ENCODE peak calls at places on chromosomes 2 and 18, in nine cellular contexts. X is OCI-LY7, G is upper lobe of right lung, Z is right atrium auricular region, C is mesenchymal stem cell, D is MM.1S, W is fibroblast of lung, K is BE2C, M is NT2/D1. F is an unnamed sample. For H3K36me3, the result is how much of the 10 kb centered on the place peaks cover.

GRCh38 chr2:168730391-168730790 is 72.0 kb upstream of the NOSTRIN start:
- DNase-seq in D (no peak), K (no peak), C (no peak), W (peak), G (no peak), Z (no peak), X (no peak), M (peak), F (no peak)

GRCh38 chr2:143176606-143177005 is 47.4 kb downstream of the ARHGAP15 start:
- DNase-seq in D (peak), M (no peak), C (no peak), W (no peak), Z (no peak), G (no peak), K (no peak), X (peak), F (no peak)

GRCh38 chr2:21821697-21822227 is 698.0 kb downstream of the TDRD15 start:
- DNase-seq in Z (no peak), D (no peak), C (no peak), W (peak), K (no peak), X (no peak), G (no peak), M (no peak), F (no peak)

GRCh38 chr2:54084600-54084999 is 30.8 kb upstream of the ACYP2 start:
- DNase-seq in G (no peak), Z (no peak), W (peak), M (no peak), X (no peak), K (no peak), C (no peak), D (peak), F (no peak)

GRCh38 chr2:148209598-148209997 is 188.7 kb downstream of the MBD5 start:
- DNase-seq in G (no peak), W (no peak), Z (no peak), X (peak), C (no peak), K (peak), D (peak), M (no peak), F (no peak)

GRCh38 chr2:189854956-189855355 is 70.7 kb downstream of the PMS1 start:
- DNase-seq in C (peak), Z (no peak), W (peak), K (no peak), G (no peak), X (no peak), M (no peak), D (no peak), F (no peak)

GRCh38 chr2:203330434-203330833 is 2.2 kb downstream of the ABI2 start:
- DNase-seq in Z (no peak), K (no peak), W (peak), M (no peak), X (no peak), C (peak), G (no peak), D (no peak), F (no peak)

GRCh38 chr18:2847341-2848144 is 737 bp downstream of the EMILIN2 start:
- DNase-seq in W (peak), X (no peak), K (no peak), D (no peak), C (peak), G (peak), M (no peak), Z (no peak), F (no peak)

GRCh38 chr18:50802133-50802532 is 17.7 kb downstream of the MRO start:
- DNase-seq in M (no peak), G (no peak), D (no peak), W (no peak), Z (no peak), C (no peak), X (no peak), K (no peak), F (no peak)

GRCh38 chr2:121796239-121796638 is 40.8 kb downstream of the TSN start:
- DNase-seq in K (no peak), C (no peak), X (no peak), D (no peak), Z (no peak), G (no peak), M (no peak), W (no peak), F (no peak)

GRCh38 chr2:137367361-137367760 is 596.9 kb upstream of the HNMT start:
- DNase-seq in D (no peak), C (no peak), Z (no peak), K (no peak), X (no peak), M (no peak), G (no peak), W (no peak), F (no peak)

GRCh38 chr2:170716851-170717598 is 1.9 kb downstream of the SP5 start:
- DNase-seq in Z (no peak), W (peak), C (peak), K (peak), G (peak), D (no peak), M (no peak), X (no peak), F (no peak)

GRCh38 chr2:237552911-237553310 is 13.5 kb upstream of the PRLH start:
- DNase-seq in Z (no peak), W (no peak), C (no peak), K (peak), D (no peak), X (no peak), M (no peak), G (no peak), F (no peak)
- H3K36me3 ChIP-seq in Z (under half), W (under half), C (under half), K (under half), D (under half), X (under half), M (under half), G (half or more), F (under half)

GRCh38 chr18:61741881-61742280 is 150.9 kb downstream of the RNF152 start:
- DNase-seq in K (no peak), D (no peak), Z (no peak), G (no peak), X (no peak), W (no peak), M (no peak), C (no peak), F (no peak)
- H3K36me3 ChIP-seq in K (under half), D (under half), Z (under half), G (under half), X (under half), W (under half), M (under half), C (under half), F (under half)

GRCh38 chr2:7210712-7211111 is 293.5 kb downstream of the RNF144A start:
- DNase-seq in K (no peak), M (no peak), C (no peak), G (no peak), W (no peak), D (no peak), X (no peak), Z (no peak), F (no peak)

DNA sequence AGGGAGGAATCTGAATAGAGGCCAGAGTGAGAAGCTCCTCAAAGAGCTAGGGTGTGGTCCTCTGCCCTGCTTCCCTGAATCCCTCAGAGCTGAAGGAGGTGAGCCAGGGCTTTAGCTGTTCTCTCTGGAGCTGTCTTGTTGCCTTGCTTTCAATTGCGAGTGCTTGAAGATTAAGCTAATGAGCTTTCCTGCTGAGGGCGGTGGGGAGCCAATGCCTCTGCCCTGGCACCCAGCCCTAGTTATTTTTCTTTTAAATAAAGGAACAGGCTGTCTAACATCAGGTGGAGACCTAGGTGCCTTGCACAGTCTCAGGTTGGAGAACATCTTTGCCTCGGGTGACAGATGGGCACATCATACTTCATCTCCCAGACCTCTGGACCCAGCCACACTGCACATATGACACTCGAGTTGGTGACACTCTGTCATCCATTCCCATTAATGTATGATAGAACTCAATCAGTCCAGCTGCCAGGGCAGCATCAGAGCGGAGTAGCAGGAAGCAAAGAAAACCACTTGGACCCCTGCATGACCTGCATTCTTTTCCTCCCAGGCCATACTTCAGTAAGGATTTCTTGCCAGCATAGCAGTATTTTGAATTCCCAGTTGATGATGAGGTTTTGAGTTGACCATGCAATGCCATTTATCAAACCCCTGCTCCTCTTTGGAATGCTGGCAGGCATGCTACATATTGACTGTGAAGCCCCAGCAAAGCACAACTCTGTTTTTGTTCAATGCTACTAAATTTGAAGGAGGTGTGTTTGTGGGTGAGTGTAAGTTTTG is 292.8 kb downstream of the RNF144A start:
- DNase-seq in M (peak), K (no peak), D (no peak), G (no peak), C (no peak), Z (no peak), W (peak), X (no peak), F (no peak)
- H3K36me3 ChIP-seq in M (under half), K (under half), D (under half), G (under half), C (under half), Z (under half), W (under half), X (under half), F (under half)

GRCh38 chr2:127995725-127996124 is 32.1 kb downstream of the SAP130 start:
- DNase-seq in C (no peak), X (no peak), K (no peak), W (no peak), G (no peak), Z (no peak), D (no peak), M (no peak), F (no peak)
- H3K36me3 ChIP-seq in C (half or more), X (half or more), K (under half), W (under half), G (half or more), Z (half or more), D (under half), M (half or more), F (under half)

GRCh38 chr18:24168496-24168895 is 29.6 kb downstream of the CABYR start:
- DNase-seq in X (no peak), M (no peak), K (no peak), Z (no peak), G (no peak), W (no peak), D (no peak), C (no peak), F (no peak)
- H3K36me3 ChIP-seq in X (under half), M (under half), K (under half), Z (half or more), G (half or more), W (under half), D (under half), C (half or more), F (under half)

GRCh38 chr18:45896452-45896851 is 70.7 kb downstream of the EPG5 start:
- DNase-seq in D (no peak), K (no peak), C (no peak), M (no peak), Z (no peak), X (no peak), G (no peak), W (no peak), F (no peak)

GRCh38 chr18:45891806-45892205 is 66.3 kb downstream of the SIGLEC15 start:
- DNase-seq in M (no peak), X (no peak), G (no peak), K (no peak), W (no peak), C (no peak), Z (no peak), D (no peak), F (no peak)

GRCh38 chr18:45896991-45897390 is 70.1 kb downstream of the EPG5 start:
- DNase-seq in D (no peak), M (no peak), C (no peak), G (no peak), Z (no peak), X (no peak), W (no peak), K (no peak), F (no peak)

GRCh38 chr18:45894818-45895217 is 69.3 kb downstream of the SIGLEC15 start:
- DNase-seq in G (no peak), D (no peak), M (no peak), W (no peak), X (no peak), Z (no peak), K (no peak), C (no peak), F (no peak)

DNA sequence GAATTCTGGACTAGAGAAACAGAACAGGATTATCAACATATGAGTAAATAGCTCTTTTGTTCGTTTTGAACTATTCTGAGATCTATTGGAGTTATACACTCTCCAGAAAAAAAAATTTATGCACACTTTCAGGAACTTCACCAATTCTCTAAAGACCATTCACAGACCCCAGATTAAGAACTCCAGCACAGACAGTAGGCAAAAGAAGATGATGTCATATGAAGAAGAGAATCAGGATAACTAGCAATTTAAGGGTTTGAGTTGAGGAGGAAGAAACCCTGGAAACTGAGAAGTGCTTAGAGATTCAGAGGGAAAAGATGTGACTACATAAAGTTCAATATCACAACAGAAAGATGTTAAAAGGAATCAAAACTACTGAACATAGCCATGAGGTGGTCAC is 69.9 kb downstream of the SIGLEC15 start:
- DNase-seq in W (no peak), G (no peak), K (no peak), M (no peak), Z (no peak), X (no peak), D (no peak), C (no peak), F (no peak)
- H3K36me3 ChIP-seq in W (under half), G (half or more), K (under half), M (under half), Z (under half), X (under half), D (under half), C (half or more), F (under half)

GRCh38 chr2:235613671-235614070 is 119.8 kb downstream of the AGAP1 start:
- DNase-seq in D (no peak), C (no peak), M (no peak), K (no peak), G (no peak), X (no peak), W (no peak), Z (no peak), F (no peak)
- H3K36me3 ChIP-seq in D (under half), C (under half), M (under half), K (under half), G (under half), X (under half), W (under half), Z (under half), F (under half)

GRCh38 chr2:218482651-218483050 is 63.7 kb downstream of the VIL1 start:
- DNase-seq in K (no peak), D (peak), X (no peak), G (no peak), C (no peak), M (no peak), W (no peak), Z (no peak), F (no peak)
- H3K36me3 ChIP-seq in K (under half), D (under half), X (half or more), G (half or more), C (half or more), M (half or more), W (under half), Z (under half), F (under half)

F was measured in thoracic aorta.